ENCODE peak calls at places on chromosome 12, in eight cellular contexts. One of them, this sample, is unnamed.
A peak's percentile ranks its signal among the peaks of the same experiment; 100 is the strongest.

GRCh38 chr12:93894391-93895095 is 217.4 kb downstream of the CRADD start:
- DNase-seq in hepatocyte: peak; percentile 48
- DNase-seq in endothelial cell: no peak
- DNase-seq in myocyte: peak; percentile 91
- DNase-seq in stimulated activated naive B cell treated with anti-CD40 and anti-IgM and Interleukin-4, amounts not matched to agents 10 μg/mL and 1 μg/mL and 100 μg/mL, for 72 hours: no peak
- DNase-seq in SHP77: no peak
- DNase-seq in HT-29: no peak
- DNase-seq in stimulated activated CD4-positive, alpha-beta T cell treated with anti-CD3 and anti-CD28 coated beads, Interleukin-12 subunit alpha, Interleukin-12 subunit beta, amount 100 ng/mL, for 24 hours: no peak
- DNase-seq in this sample: peak; percentile 80

GRCh38 chr12:131092911-131093901 is 139.5 kb downstream of the ADGRD1 start:
- DNase-seq in HT-29: no peak
- DNase-seq in endothelial cell: no peak
- DNase-seq in myocyte: peak; percentile 59
- DNase-seq in stimulated activated CD4-positive, alpha-beta T cell treated with anti-CD3 and anti-CD28 coated beads, Interleukin-12 subunit alpha, Interleukin-12 subunit beta, amount 100 ng/mL, for 24 hours: no peak
- DNase-seq in SHP77: no peak
- DNase-seq in stimulated activated naive B cell treated with anti-CD40 and anti-IgM and Interleukin-4, amounts not matched to agents 10 μg/mL and 1 μg/mL and 100 μg/mL, for 72 hours: peak; percentile 79
- DNase-seq in hepatocyte: no peak
- DNase-seq in this sample: peak; percentile 5

GRCh38 chr12:94798107-94798506 is 147.8 kb upstream of the TMCC3 start:
- DNase-seq in stimulated activated CD4-positive, alpha-beta T cell treated with anti-CD3 and anti-CD28 coated beads, Interleukin-12 subunit alpha, Interleukin-12 subunit beta, amount 100 ng/mL, for 24 hours: no peak
- DNase-seq in HT-29: no peak
- DNase-seq in SHP77: no peak
- DNase-seq in stimulated activated naive B cell treated with anti-CD40 and anti-IgM and Interleukin-4, amounts not matched to agents 10 μg/mL and 1 μg/mL and 100 μg/mL, for 72 hours: no peak
- DNase-seq in endothelial cell: no peak
- DNase-seq in myocyte: peak; percentile 62
- DNase-seq in hepatocyte: no peak
- DNase-seq in this sample: no peak

GRCh38 chr12:52529846-52530245 is 9.7 kb upstream of the KRT5 start:
- DNase-seq in myocyte: no peak
- DNase-seq in stimulated activated naive B cell treated with anti-CD40 and anti-IgM and Interleukin-4, amounts not matched to agents 10 μg/mL and 1 μg/mL and 100 μg/mL, for 72 hours: no peak
- DNase-seq in stimulated activated CD4-positive, alpha-beta T cell treated with anti-CD3 and anti-CD28 coated beads, Interleukin-12 subunit alpha, Interleukin-12 subunit beta, amount 100 ng/mL, for 24 hours: no peak
- DNase-seq in HT-29: no peak
- DNase-seq in hepatocyte: no peak
- DNase-seq in SHP77: no peak
- DNase-seq in endothelial cell: no peak
- DNase-seq in this sample: no peak

GRCh38 chr12:6696690-6697583 is 3.7 kb downstream of the PIANP start:
- DNase-seq in HT-29: no peak
- DNase-seq in SHP77: no peak
- DNase-seq in stimulated activated naive B cell treated with anti-CD40 and anti-IgM and Interleukin-4, amounts not matched to agents 10 μg/mL and 1 μg/mL and 100 μg/mL, for 72 hours: peak; percentile 63
- DNase-seq in stimulated activated CD4-positive, alpha-beta T cell treated with anti-CD3 and anti-CD28 coated beads, Interleukin-12 subunit alpha, Interleukin-12 subunit beta, amount 100 ng/mL, for 24 hours: no peak
- DNase-seq in hepatocyte: no peak
- DNase-seq in endothelial cell: no peak
- DNase-seq in myocyte: peak; percentile 41
- DNase-seq in this sample: no peak

GRCh38 chr12:15538881-15539280 is 216.6 kb downstream of the PTPRO start:
- DNase-seq in HT-29: no peak
- DNase-seq in stimulated activated naive B cell treated with anti-CD40 and anti-IgM and Interleukin-4, amounts not matched to agents 10 μg/mL and 1 μg/mL and 100 μg/mL, for 72 hours: no peak
- DNase-seq in endothelial cell: no peak
- DNase-seq in stimulated activated CD4-positive, alpha-beta T cell treated with anti-CD3 and anti-CD28 coated beads, Interleukin-12 subunit alpha, Interleukin-12 subunit beta, amount 100 ng/mL, for 24 hours: no peak
- DNase-seq in hepatocyte: no peak
- DNase-seq in myocyte: no peak
- DNase-seq in SHP77: no peak
- DNase-seq in this sample: peak; percentile 43

GRCh38 chr12:39872425-39872824 is 233.5 kb downstream of the SLC2A13 start:
- DNase-seq in stimulated activated CD4-positive, alpha-beta T cell treated with anti-CD3 and anti-CD28 coated beads, Interleukin-12 subunit alpha, Interleukin-12 subunit beta, amount 100 ng/mL, for 24 hours: no peak
- DNase-seq in myocyte: peak; percentile 6
- DNase-seq in HT-29: no peak
- DNase-seq in endothelial cell: no peak
- DNase-seq in hepatocyte: no peak
- DNase-seq in stimulated activated naive B cell treated with anti-CD40 and anti-IgM and Interleukin-4, amounts not matched to agents 10 μg/mL and 1 μg/mL and 100 μg/mL, for 72 hours: no peak
- DNase-seq in SHP77: no peak
- DNase-seq in this sample: no peak

GRCh38 chr12:88544991-88545684 is 35.1 kb downstream of the KITLG start:
- DNase-seq in hepatocyte: no peak
- DNase-seq in stimulated activated CD4-positive, alpha-beta T cell treated with anti-CD3 and anti-CD28 coated beads, Interleukin-12 subunit alpha, Interleukin-12 subunit beta, amount 100 ng/mL, for 24 hours: no peak
- DNase-seq in myocyte: no peak
- DNase-seq in endothelial cell: no peak
- DNase-seq in HT-29: no peak
- DNase-seq in stimulated activated naive B cell treated with anti-CD40 and anti-IgM and Interleukin-4, amounts not matched to agents 10 μg/mL and 1 μg/mL and 100 μg/mL, for 72 hours: no peak
- DNase-seq in SHP77: no peak
- DNase-seq in this sample: peak; percentile 66

GRCh38 chr12:76266797-76267196 is 81.4 kb downstream of the BBS10 start:
- DNase-seq in HT-29: no peak
- DNase-seq in hepatocyte: peak; percentile 46
- DNase-seq in endothelial cell: no peak
- DNase-seq in myocyte: peak; percentile 84
- DNase-seq in stimulated activated CD4-positive, alpha-beta T cell treated with anti-CD3 and anti-CD28 coated beads, Interleukin-12 subunit alpha, Interleukin-12 subunit beta, amount 100 ng/mL, for 24 hours: no peak
- DNase-seq in SHP77: no peak
- DNase-seq in stimulated activated naive B cell treated with anti-CD40 and anti-IgM and Interleukin-4, amounts not matched to agents 10 μg/mL and 1 μg/mL and 100 μg/mL, for 72 hours: no peak
- DNase-seq in this sample: peak; percentile 91

GRCh38 chr12:67534671-67535070 is 113.9 kb upstream of the DYRK2 start:
- DNase-seq in stimulated activated CD4-positive, alpha-beta T cell treated with anti-CD3 and anti-CD28 coated beads, Interleukin-12 subunit alpha, Interleukin-12 subunit beta, amount 100 ng/mL, for 24 hours: no peak
- DNase-seq in HT-29: peak; percentile 34
- DNase-seq in endothelial cell: no peak
- DNase-seq in SHP77: no peak
- DNase-seq in myocyte: peak; percentile 76
- DNase-seq in hepatocyte: peak; percentile 22
- DNase-seq in stimulated activated naive B cell treated with anti-CD40 and anti-IgM and Interleukin-4, amounts not matched to agents 10 μg/mL and 1 μg/mL and 100 μg/mL, for 72 hours: no peak
- DNase-seq in this sample: peak; percentile 96

GRCh38 chr12:15978431-15978950 is 67.4 kb downstream of the DERA start:
- DNase-seq in stimulated activated naive B cell treated with anti-CD40 and anti-IgM and Interleukin-4, amounts not matched to agents 10 μg/mL and 1 μg/mL and 100 μg/mL, for 72 hours: no peak
- DNase-seq in hepatocyte: no peak
- DNase-seq in endothelial cell: peak; percentile 21
- DNase-seq in HT-29: no peak
- DNase-seq in SHP77: no peak
- DNase-seq in myocyte: peak; percentile 78
- DNase-seq in stimulated activated CD4-positive, alpha-beta T cell treated with anti-CD3 and anti-CD28 coated beads, Interleukin-12 subunit alpha, Interleukin-12 subunit beta, amount 100 ng/mL, for 24 hours: no peak
- DNase-seq in this sample: peak; percentile 78

GRCh38 chr12:50615534-50616296 is 110.9 kb downstream of the DIP2B start:
- DNase-seq in endothelial cell: no peak
- DNase-seq in SHP77: no peak
- DNase-seq in HT-29: no peak
- DNase-seq in stimulated activated naive B cell treated with anti-CD40 and anti-IgM and Interleukin-4, amounts not matched to agents 10 μg/mL and 1 μg/mL and 100 μg/mL, for 72 hours: no peak
- DNase-seq in myocyte: no peak
- DNase-seq in hepatocyte: no peak
- DNase-seq in stimulated activated CD4-positive, alpha-beta T cell treated with anti-CD3 and anti-CD28 coated beads, Interleukin-12 subunit alpha, Interleukin-12 subunit beta, amount 100 ng/mL, for 24 hours: no peak
- DNase-seq in this sample: peak; percentile 81

GRCh38 chr12:607541-608001 is 55.7 kb downstream of the NINJ2 start:
- DNase-seq in endothelial cell: no peak
- DNase-seq in SHP77: no peak
- DNase-seq in stimulated activated CD4-positive, alpha-beta T cell treated with anti-CD3 and anti-CD28 coated beads, Interleukin-12 subunit alpha, Interleukin-12 subunit beta, amount 100 ng/mL, for 24 hours: no peak
- DNase-seq in hepatocyte: no peak
- DNase-seq in stimulated activated naive B cell treated with anti-CD40 and anti-IgM and Interleukin-4, amounts not matched to agents 10 μg/mL and 1 μg/mL and 100 μg/mL, for 72 hours: no peak
- DNase-seq in myocyte: no peak
- DNase-seq in HT-29: peak; percentile 33
- DNase-seq in this sample: no peak

GRCh38 chr12:49578471-49579112 is 10.7 kb upstream of the MCRS1 start:
- DNase-seq in myocyte: no peak
- DNase-seq in stimulated activated naive B cell treated with anti-CD40 and anti-IgM and Interleukin-4, amounts not matched to agents 10 μg/mL and 1 μg/mL and 100 μg/mL, for 72 hours: no peak
- DNase-seq in endothelial cell: no peak
- DNase-seq in stimulated activated CD4-positive, alpha-beta T cell treated with anti-CD3 and anti-CD28 coated beads, Interleukin-12 subunit alpha, Interleukin-12 subunit beta, amount 100 ng/mL, for 24 hours: no peak
- DNase-seq in hepatocyte: no peak
- DNase-seq in SHP77: no peak
- DNase-seq in HT-29: no peak
- DNase-seq in this sample: no peak

GRCh38 chr12:122368361-122369073 is 54.0 kb downstream of the CLIP1 start:
- DNase-seq in endothelial cell: no peak
- DNase-seq in hepatocyte: peak; percentile 68
- DNase-seq in myocyte: peak; percentile 45
- DNase-seq in SHP77: peak; percentile 16
- DNase-seq in stimulated activated CD4-positive, alpha-beta T cell treated with anti-CD3 and anti-CD28 coated beads, Interleukin-12 subunit alpha, Interleukin-12 subunit beta, amount 100 ng/mL, for 24 hours: no peak
- DNase-seq in HT-29: peak; percentile 25
- DNase-seq in stimulated activated naive B cell treated with anti-CD40 and anti-IgM and Interleukin-4, amounts not matched to agents 10 μg/mL and 1 μg/mL and 100 μg/mL, for 72 hours: no peak
- DNase-seq in this sample: peak; percentile 72

GRCh38 chr12:64256166-64256800 is 34.2 kb upstream of the KICS2 start:
- DNase-seq in endothelial cell: no peak
- DNase-seq in HT-29: peak; percentile 84
- DNase-seq in stimulated activated CD4-positive, alpha-beta T cell treated with anti-CD3 and anti-CD28 coated beads, Interleukin-12 subunit alpha, Interleukin-12 subunit beta, amount 100 ng/mL, for 24 hours: no peak
- DNase-seq in hepatocyte: peak; percentile 80
- DNase-seq in stimulated activated naive B cell treated with anti-CD40 and anti-IgM and Interleukin-4, amounts not matched to agents 10 μg/mL and 1 μg/mL and 100 μg/mL, for 72 hours: no peak
- DNase-seq in SHP77: peak; percentile 40
- DNase-seq in myocyte: peak; percentile 75
- DNase-seq in this sample: peak; percentile 69

GRCh38 chr12:12540261-12541013 is 22.2 kb downstream of the DUSP16 start:
- DNase-seq in stimulated activated naive B cell treated with anti-CD40 and anti-IgM and Interleukin-4, amounts not matched to agents 10 μg/mL and 1 μg/mL and 100 μg/mL, for 72 hours: no peak
- DNase-seq in stimulated activated CD4-positive, alpha-beta T cell treated with anti-CD3 and anti-CD28 coated beads, Interleukin-12 subunit alpha, Interleukin-12 subunit beta, amount 100 ng/mL, for 24 hours: no peak
- DNase-seq in SHP77: no peak
- DNase-seq in endothelial cell: no peak
- DNase-seq in HT-29: no peak
- DNase-seq in hepatocyte: no peak
- DNase-seq in myocyte: no peak
- DNase-seq in this sample: no peak